ENCODE peak calls at places on chromosome 10, in eight cellular contexts. H is endodermal cell; M is skeletal muscle cell; G is HEK293T; V is activated CD4-positive, alpha-beta T cell treated with anti-CD3 and anti-CD28 coated beads for 36 hours; X is stimulated activated CD4-positive, alpha-beta T cell treated with anti-CD3 and anti-CD28 coated beads, Interleukin-2, amount 100 ng/mL, for 24 hours; N is NCI-H748 treated with DMSO at 0.1 percent for 48 hours; U is globus pallidus. T is an unnamed sample.

GRCh38 chr10:30270247-30270646 is 78.8 kb downstream of the MTPAP start:
- DNase-seq in M (no peak), X (no peak), N (no peak), V (no peak), H (no peak), U (no peak), G (no peak), T (no peak)

GRCh38 chr10:30387646-30388243 is 38.7 kb upstream of the MTPAP start:
- DNase-seq in U (no peak), V (no peak), N (no peak), H (no peak), G (no peak), M (no peak), X (no peak), T (no peak)

GRCh38 chr10:125756853-125757487 is 18.7 kb downstream of the MMP21 start:
- DNase-seq in U (no peak), X (no peak), M (no peak), N (no peak), G (no peak), V (no peak), H (no peak), T (no peak)

GRCh38 chr10:73934074-73934473 is 23.1 kb downstream of the PLAU start:
- DNase-seq in V (no peak), N (no peak), H (no peak), U (no peak), G (no peak), X (no peak), M (no peak), T (no peak)

GRCh38 chr10:48731654-48732053 is 47.0 kb downstream of the WDFY4 start:
- DNase-seq in N (no peak), U (no peak), M (no peak), G (no peak), V (no peak), H (no peak), X (no peak), T (no peak)

GRCh38 chr10:113301342-113301984 is 251.4 kb upstream of the HABP2 start:
- DNase-seq in V (peak), N (no peak), H (peak), X (no peak), U (no peak), G (no peak), M (no peak), T (no peak)

GRCh38 chr10:60130130-60130579 is 223.8 kb upstream of the CCDC6 start:
- DNase-seq in H (peak), V (no peak), U (no peak), G (no peak), X (no peak), M (no peak), N (no peak), T (no peak)

GRCh38 chr10:57696641-57697040 is 571.1 kb downstream of the IPMK start:
- DNase-seq in X (no peak), M (peak), V (no peak), U (no peak), G (no peak), H (no peak), N (no peak), T (no peak)

GRCh38 chr10:70558871-70559810 is 43.4 kb downstream of the PRF1 start:
- DNase-seq in M (no peak), N (no peak), U (no peak), V (peak), H (peak), X (peak), G (peak), T (peak)

GRCh38 chr10:79385392-79385795 is 38.1 kb downstream of the PPIF start:
- DNase-seq in G (no peak), V (no peak), U (no peak), M (no peak), X (peak), N (no peak), H (no peak), T (no peak)

GRCh38 chr10:114184276-114184675 is 5.1 kb downstream of the TDRD1 start:
- DNase-seq in N (no peak), X (no peak), U (no peak), G (no peak), V (no peak), M (no peak), H (no peak), T (no peak)

GRCh38 chr10:114635797-114636550 is 22.1 kb downstream of the ABLIM1 start:
- DNase-seq in M (no peak), U (no peak), H (no peak), G (no peak), X (no peak), V (no peak), N (peak), T (no peak)

GRCh38 chr10:1422275-1422674 is 315.1 kb downstream of the ADARB2 start:
- DNase-seq in M (no peak), U (no peak), N (no peak), H (no peak), G (no peak), X (no peak), V (no peak), T (no peak)

GRCh38 chr10:29794776-29795635 is 160.2 kb upstream of the SVIL start:
- DNase-seq in M (no peak), G (no peak), X (no peak), N (no peak), U (no peak), H (no peak), V (no peak), T (no peak)

GRCh38 chr10:103451871-103452713 is at the start of gene CALHM2:
- DNase-seq in X (peak), M (no peak), G (no peak), U (peak), N (peak), H (peak), V (peak), T (peak)

GRCh38 chr10:29131952-29132820 is 156.7 kb upstream of the LYZL1 start:
- DNase-seq in H (no peak), U (no peak), X (no peak), G (no peak), M (peak), V (no peak), N (no peak), T (no peak)

GRCh38 chr10:15461353-15462108 is 90.4 kb upstream of the FAM171A1 start:
- DNase-seq in N (no peak), U (no peak), G (no peak), M (no peak), X (no peak), V (peak), H (no peak), T (no peak)

GRCh38 chr10:69636273-69636575 is 6.2 kb downstream of the FAM241B start:
- DNase-seq in G (no peak), H (peak), N (no peak), U (no peak), V (no peak), M (no peak), X (no peak), T (no peak)

GRCh38 chr10:110750931-110751330 is 106.8 kb downstream of the RBM20 start:
- DNase-seq in N (no peak), U (no peak), V (no peak), M (no peak), X (no peak), G (no peak), H (no peak), T (no peak)

GRCh38 chr10:61987951-61988379 is 86.5 kb downstream of the ARID5B start:
- DNase-seq in G (no peak), U (no peak), H (no peak), N (no peak), V (peak), X (peak), M (no peak), T (no peak)

GRCh38 chr10:103780242-103781149 is 74.9 kb downstream of the SH3PXD2A start:
- DNase-seq in M (no peak), V (no peak), X (no peak), G (no peak), H (no peak), U (no peak), N (no peak), T (no peak)

GRCh38 chr10:99364125-99364524 is 35.0 kb downstream of the CNNM1 start:
- DNase-seq in X (no peak), V (no peak), N (no peak), G (no peak), M (no peak), U (no peak), H (no peak), T (no peak)